ENCODE peak calls at places on chromosomes 7 and 10, in eight cellular contexts. A is brain microvascular endothelial cell; P is kidney; I is iris pigment epithelial cell; K is activated naive CD4-positive, alpha-beta T cell treated with Interleukin-2 at 50 U/mL for 16 hours; G is NCI-H1436; Y is mammary epithelial cell; M is OCI-LY7. Z is an unnamed sample.

GRCh38 chr7:27225005-27225934 is 17.3 kb upstream of the EVX1 start:
- DNase-seq in A (no peak), P (no peak), I (no peak), K (no peak), G (no peak), Y (no peak), M (no peak), Z (no peak)

GRCh38 chr10:121357323-121357835 is 240.9 kb downstream of the FGFR2 start:
- DNase-seq in A (no peak), P (no peak), I (no peak), K (no peak), G (no peak), Y (no peak), M (no peak), Z (no peak)

GRCh38 chr7:34260282-34260681 is 354.9 kb downstream of the BMPER start:
- DNase-seq in A (peak; percentile 90), P (no peak), I (peak; percentile 93), K (no peak), G (no peak), Y (peak; percentile 93), M (no peak), Z (no peak)

GRCh38 chr10:26334932-26335573 is 103.1 kb upstream of the APBB1IP start:
- DNase-seq in A (peak; percentile 49), P (no peak), I (peak; percentile 51), K (peak; percentile 57), G (peak; percentile 52), Y (peak; percentile 48), M (peak; percentile 90), Z (peak; percentile 38)

GRCh38 chr10:93820434-93820833 is 62.7 kb downstream of the LGI1 start:
- DNase-seq in A (no peak), P (no peak), I (no peak), K (no peak), G (no peak), Y (peak; percentile 12), M (no peak), Z (no peak)

GRCh38 chr10:130802301-130802700 is 509.2 kb downstream of the TCERG1L start:
- DNase-seq in A (no peak), P (peak; percentile 11), I (no peak), K (no peak), G (no peak), Y (no peak), M (no peak), Z (peak; percentile 11)

GRCh38 chr7:154744226-154744860 is 258.6 kb downstream of the PAXIP1 start:
- DNase-seq in A (no peak), P (no peak), I (no peak), K (no peak), G (peak; percentile 24), Y (no peak), M (peak; percentile 26), Z (peak; percentile 9)

GRCh38 chr10:68562666-68563522 is 2.8 kb downstream of the TET1 start:
- DNase-seq in A (no peak), P (no peak), I (peak; percentile 63), K (no peak), G (no peak), Y (no peak), M (peak; percentile 69), Z (no peak)

GRCh38 chr7:51031216-51031615 is 248.5 kb upstream of the GRB10 start:
- DNase-seq in A (no peak), P (no peak), I (no peak), K (no peak), G (no peak), Y (no peak), M (no peak), Z (no peak)

GRCh38 chr7:45657890-45658715 is 83.9 kb downstream of the ADCY1 start:
- DNase-seq in A (no peak), P (no peak), I (no peak), K (no peak), G (no peak), Y (no peak), M (no peak), Z (no peak)

GRCh38 chr10:71396084-71396713 is 521 bp upstream of the CDH23 start:
- DNase-seq in A (no peak), P (peak; percentile 85), I (no peak), K (peak; percentile 14), G (peak; percentile 73), Y (no peak), M (no peak), Z (peak; percentile 34)

GRCh38 chr7:28036748-28037147 is 143.8 kb downstream of the JAZF1 start:
- DNase-seq in A (no peak), P (no peak), I (no peak), K (no peak), G (no peak), Y (peak; percentile 16), M (no peak), Z (no peak)

GRCh38 chr7:37901236-37901827 is 15.3 kb downstream of the SFRP4 start:
- DNase-seq in A (peak; percentile 28), P (no peak), I (peak; percentile 52), K (no peak), G (no peak), Y (peak; percentile 6), M (peak; percentile 39), Z (no peak)

GRCh38 chr10:123997486-123998196 is 95.8 kb downstream of the CHST15 start:
- DNase-seq in A (peak; percentile 97), P (peak; percentile 57), I (peak; percentile 98), K (no peak), G (no peak), Y (peak; percentile 99), M (no peak), Z (no peak)

GRCh38 chr7:24931787-24932186 is 48.2 kb downstream of the OSBPL3 start:
- DNase-seq in A (no peak), P (no peak), I (no peak), K (no peak), G (no peak), Y (no peak), M (no peak), Z (no peak)

GRCh38 chr7:24366901-24367300 is 82.9 kb downstream of the NPY start:
- DNase-seq in A (no peak), P (no peak), I (no peak), K (no peak), G (no peak), Y (no peak), M (no peak), Z (no peak)

GRCh38 chr10:3813267-3813666 is 28.3 kb upstream of the KLF6 start:
- DNase-seq in A (no peak), P (no peak), I (peak; percentile 76), K (no peak), G (no peak), Y (no peak), M (no peak), Z (no peak)

GRCh38 chr10:126012485-126012884 is 116.1 kb downstream of the FANK1 start:
- DNase-seq in A (peak; percentile 36), P (no peak), I (peak; percentile 18), K (no peak), G (no peak), Y (peak; percentile 37), M (no peak), Z (no peak)